ENCODE peak calls at places on chromosomes 5 and 9, in seven cellular contexts. F is GM23338, W is dorsolateral prefrontal cortex, A is fibroblast of pulmonary artery, N is spleen, G is A549, S is BJ. I is an unnamed sample.

GRCh38 chr5:163379298-163380155 is 57.9 kb upstream of the CCNG1 start:
- DNase-seq in F (no peak), W (no peak), A (peak), N (no peak), G (peak), S (no peak), I (no peak)

GRCh38 chr9:70561805-70562395 is 147.4 kb upstream of the KLF9 start:
- DNase-seq in F (no peak), W (no peak), A (no peak), N (no peak), G (no peak), S (peak), I (no peak)

GRCh38 chr5:109939109-109939682 is 249.5 kb downstream of the MAN2A1 start:
- DNase-seq in F (no peak), W (no peak), A (peak), N (no peak), G (no peak), S (no peak), I (no peak)

GRCh38 chr5:150512368-150512747 is 4.4 kb downstream of the NDST1 start:
- DNase-seq in F (no peak), W (no peak), A (peak), N (no peak), G (peak), S (no peak), I (no peak)

GRCh38 chr9:132411091-132411508 is 1.1 kb downstream of the CFAP77 start:
- DNase-seq in F (peak), W (no peak), A (peak), N (peak), G (peak), S (no peak), I (peak)

GRCh38 chr9:111662851-111663823 is 1.7 kb downstream of the GNG10 start:
- DNase-seq in F (peak), W (no peak), A (no peak), N (no peak), G (no peak), S (no peak), I (peak)

GRCh38 chr5:136040746-136041415 is 12.1 kb downstream of the TGFBI start:
- DNase-seq in F (no peak), W (no peak), A (no peak), N (peak), G (no peak), S (no peak), I (no peak)

GRCh38 chr5:170880084-170880483 is 18.3 kb downstream of the RANBP17 start:
- DNase-seq in F (no peak), W (no peak), A (no peak), N (no peak), G (no peak), S (no peak), I (no peak)

GRCh38 chr5:78533356-78533755 is 115.2 kb downstream of the LHFPL2 start:
- DNase-seq in F (peak), W (no peak), A (peak), N (no peak), G (peak), S (no peak), I (no peak)

GRCh38 chr5:5418764-5419163 is 3.7 kb upstream of the ICE1 start:
- DNase-seq in F (peak), W (no peak), A (no peak), N (no peak), G (no peak), S (no peak), I (no peak)

GRCh38 chr5:5421149-5421960 is 1.1 kb upstream of the ICE1 start:
- DNase-seq in F (peak), W (no peak), A (peak), N (no peak), G (no peak), S (no peak), I (no peak)

GRCh38 chr5:5420251-5420650 is 2.2 kb upstream of the ICE1 start:
- DNase-seq in F (no peak), W (no peak), A (no peak), N (no peak), G (no peak), S (no peak), I (no peak)

GRCh38 chr5:5418006-5418405 is 4.5 kb upstream of the ICE1 start:
- DNase-seq in F (no peak), W (no peak), A (no peak), N (no peak), G (no peak), S (no peak), I (no peak)

GRCh38 chr5:5419291-5420210 is 2.9 kb upstream of the ICE1 start:
- DNase-seq in F (peak), W (no peak), A (peak), N (no peak), G (peak), S (peak), I (no peak)
- TF ChIP-seq CTCF in F (peak), W (peak), A (peak), N (peak), G (peak), S (peak), I (peak)

GRCh38 chr9:82488702-82489578 is 500.4 kb downstream of the SPATA31D1 start:
- DNase-seq in F (no peak), W (no peak), A (peak), N (no peak), G (no peak), S (peak), I (no peak)

GRCh38 chr9:82491604-82492003 is 503.0 kb downstream of the SPATA31D1 start:
- DNase-seq in F (no peak), W (no peak), A (no peak), N (no peak), G (no peak), S (no peak), I (no peak)

GRCh38 chr9:82489579-82489915 is 501.0 kb downstream of the SPATA31D1 start:
- DNase-seq in F (no peak), W (no peak), A (peak), N (no peak), G (no peak), S (no peak), I (no peak)

GRCh38 chr9:82490019-82490499 is 501.5 kb downstream of the SPATA31D1 start:
- DNase-seq in F (no peak), W (no peak), A (peak), N (no peak), G (no peak), S (peak), I (no peak)

DNA sequence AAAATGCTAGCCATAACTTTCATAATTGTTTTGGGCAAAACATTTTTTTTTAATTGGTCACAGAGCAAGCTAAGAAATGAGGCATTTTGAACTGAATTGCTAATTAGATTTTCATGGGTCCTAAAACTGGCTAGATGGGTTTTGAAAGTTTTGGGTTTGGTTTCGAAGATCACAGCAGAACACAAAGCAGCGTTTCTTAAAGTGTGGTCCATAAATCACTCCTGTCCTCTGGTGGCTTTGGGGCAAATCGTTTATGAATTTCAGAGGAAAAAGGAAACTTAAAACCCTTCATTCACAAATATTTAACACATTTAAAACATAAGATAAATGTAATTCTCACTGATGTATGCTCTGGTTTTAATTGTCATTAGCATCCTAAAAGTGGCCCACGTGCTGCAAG is 503.7 kb downstream of the SPATA31D1 start:
- DNase-seq in F (no peak), W (no peak), A (no peak), N (no peak), G (no peak), S (no peak), I (no peak)
- TF ChIP-seq CTCF in F (no peak), W (no peak), A (no peak), N (no peak), G (peak), S (no peak), I (no peak)

GRCh38 chr5:36090033-36090432 is 23.4 kb upstream of the UGT3A2 start:
- DNase-seq in F (peak), W (no peak), A (peak), N (no peak), G (peak), S (no peak), I (no peak)
- TF ChIP-seq CTCF in F (peak), W (peak), A (peak), N (peak), G (no peak), S (peak), I (peak)

GRCh38 chr5:160198886-160199409 is 30.4 kb upstream of the FABP6 start:
- DNase-seq in F (peak), W (no peak), A (no peak), N (no peak), G (no peak), S (no peak), I (no peak)
- TF ChIP-seq CTCF in F (no peak), W (no peak), A (no peak), N (no peak), G (no peak), S (no peak), I (no peak)

DNA sequence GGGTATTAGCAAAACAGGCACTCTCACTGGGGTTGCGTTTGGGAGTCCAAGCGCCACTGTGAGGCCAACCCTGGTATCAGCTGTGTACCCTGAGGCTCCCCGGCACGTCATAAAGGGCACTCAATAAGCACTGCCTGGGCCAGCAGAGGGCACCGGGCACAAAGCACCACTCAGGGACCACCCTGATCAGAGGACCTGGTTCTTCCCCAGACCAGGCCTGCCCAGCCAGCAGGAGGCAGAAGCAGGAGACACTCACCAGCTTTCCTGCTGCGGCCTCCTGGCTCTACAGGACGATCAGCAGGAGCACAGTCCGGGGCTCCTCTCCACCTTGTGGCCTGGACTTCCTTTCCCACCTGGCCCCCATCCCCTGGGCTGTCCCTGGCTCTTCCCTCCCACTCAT is 12.6 kb downstream of the MGAT1 start:
- DNase-seq in F (peak), W (no peak), A (no peak), N (peak), G (peak), S (no peak), I (no peak)
- TF ChIP-seq CTCF in F (peak), W (no peak), A (no peak), N (peak), G (peak), S (no peak), I (no peak)

GRCh38 chr9:108889649-108890067 is 27.6 kb downstream of the ACTL7A start:
- DNase-seq in F (peak), W (no peak), A (peak), N (no peak), G (peak), S (no peak), I (no peak)
- TF ChIP-seq CTCF in F (peak), W (peak), A (peak), N (no peak), G (peak), S (no peak), I (no peak)